ENCODE peak calls at places on chromosomes 7 and 10, in ten cellular contexts. T, D, P, F, E, I, B, H, L and A are unnamed samples.
A peak's percentile ranks its signal among the peaks of the same experiment; 100 is the strongest.

GRCh38 chr7:42426163-42426562 is 189.2 kb upstream of the GLI3 start:
- DNase-seq in I (no peak), T (no peak), F (peak; percentile 69), D (no peak), E (no peak), L (no peak), H (no peak), P (no peak), B (peak; percentile 59), A (no peak)

GRCh38 chr7:151936207-151936606 is 20.0 kb upstream of the GALNTL5 start:
- DNase-seq in P (no peak), L (peak; percentile 46), F (no peak), D (no peak), B (no peak), H (no peak), T (no peak), I (peak; percentile 37), E (peak; percentile 69), A (peak; percentile 57)

GRCh38 chr7:93856319-93856718 is 34.2 kb downstream of the TFPI2 start:
- DNase-seq in L (no peak), E (no peak), H (no peak), P (no peak), D (no peak), I (no peak), F (peak; percentile 11), B (no peak), T (no peak), A (no peak)

GRCh38 chr7:8277394-8277982 is 15.5 kb upstream of the ICA1 start:
- DNase-seq in E (peak; percentile 59), P (no peak), H (no peak), D (no peak), B (no peak), L (peak; percentile 20), T (no peak), I (no peak), F (no peak), A (no peak)

GRCh38 chr7:143343596-143343995 is 18.9 kb downstream of the FAM131B start:
- DNase-seq in E (no peak), D (no peak), B (no peak), P (no peak), F (no peak), T (no peak), H (no peak), L (no peak), I (no peak), A (no peak)

GRCh38 chr10:122419016-122419415 is 35.4 kb upstream of the ARMS2 start:
- DNase-seq in T (no peak), F (no peak), L (no peak), B (no peak), E (no peak), P (no peak), D (no peak), H (no peak), I (no peak), A (no peak)

GRCh38 chr10:46098379-46098778 is 52.3 kb upstream of the MSMB start:
- DNase-seq in F (no peak), H (no peak), E (no peak), D (no peak), I (no peak), L (no peak), P (no peak), B (no peak), T (no peak), A (no peak)

GRCh38 chr10:128448796-128449195 is 322.6 kb upstream of the MKI67 start:
- DNase-seq in L (no peak), D (no peak), E (no peak), T (no peak), F (no peak), P (no peak), H (no peak), B (no peak), I (no peak), A (no peak)

GRCh38 chr7:98123073-98123696 is 16.5 kb downstream of the LMTK2 start:
- DNase-seq in D (no peak), L (no peak), I (no peak), B (no peak), E (no peak), P (no peak), H (no peak), F (no peak), T (no peak), A (no peak)

GRCh38 chr10:92657024-92657423 is 32.7 kb upstream of the HHEX start:
- DNase-seq in F (no peak), L (no peak), I (no peak), E (no peak), P (no peak), B (no peak), H (no peak), T (no peak), D (no peak), A (no peak)

GRCh38 chr10:68202965-68203358 is 29.0 kb downstream of the ATOH7 start:
- DNase-seq in D (no peak), P (no peak), L (no peak), F (peak; percentile 28), T (no peak), I (no peak), E (no peak), H (peak; percentile 84), B (peak; percentile 59), A (no peak)

GRCh38 chr10:27240212-27240890 is at the start of gene ACBD5:
- DNase-seq in H (peak; percentile 91), L (peak; percentile 74), T (no peak), F (peak; percentile 79), I (peak; percentile 28), P (no peak), B (peak; percentile 56), E (peak; percentile 82), D (peak; percentile 65), A (peak; percentile 79)

GRCh38 chr7:81175291-81175942 is 256.6 kb upstream of the SEMA3C start:
- DNase-seq in T (no peak), E (no peak), L (no peak), I (no peak), P (no peak), D (no peak), F (no peak), B (no peak), H (no peak), A (no peak)

GRCh38 chr10:32446701-32447406 is 914 bp downstream of the CCDC7 start:
- DNase-seq in L (no peak), D (no peak), B (no peak), E (peak; percentile 43), T (no peak), I (peak; percentile 9), F (peak; percentile 45), P (no peak), H (peak; percentile 3), A (no peak)

GRCh38 chr10:32445036-32445435 is 904 bp upstream of the CCDC7 start:
- DNase-seq in I (no peak), F (peak; percentile 5), D (no peak), L (no peak), P (no peak), H (no peak), B (no peak), E (no peak), T (no peak), A (no peak)

DNA sequence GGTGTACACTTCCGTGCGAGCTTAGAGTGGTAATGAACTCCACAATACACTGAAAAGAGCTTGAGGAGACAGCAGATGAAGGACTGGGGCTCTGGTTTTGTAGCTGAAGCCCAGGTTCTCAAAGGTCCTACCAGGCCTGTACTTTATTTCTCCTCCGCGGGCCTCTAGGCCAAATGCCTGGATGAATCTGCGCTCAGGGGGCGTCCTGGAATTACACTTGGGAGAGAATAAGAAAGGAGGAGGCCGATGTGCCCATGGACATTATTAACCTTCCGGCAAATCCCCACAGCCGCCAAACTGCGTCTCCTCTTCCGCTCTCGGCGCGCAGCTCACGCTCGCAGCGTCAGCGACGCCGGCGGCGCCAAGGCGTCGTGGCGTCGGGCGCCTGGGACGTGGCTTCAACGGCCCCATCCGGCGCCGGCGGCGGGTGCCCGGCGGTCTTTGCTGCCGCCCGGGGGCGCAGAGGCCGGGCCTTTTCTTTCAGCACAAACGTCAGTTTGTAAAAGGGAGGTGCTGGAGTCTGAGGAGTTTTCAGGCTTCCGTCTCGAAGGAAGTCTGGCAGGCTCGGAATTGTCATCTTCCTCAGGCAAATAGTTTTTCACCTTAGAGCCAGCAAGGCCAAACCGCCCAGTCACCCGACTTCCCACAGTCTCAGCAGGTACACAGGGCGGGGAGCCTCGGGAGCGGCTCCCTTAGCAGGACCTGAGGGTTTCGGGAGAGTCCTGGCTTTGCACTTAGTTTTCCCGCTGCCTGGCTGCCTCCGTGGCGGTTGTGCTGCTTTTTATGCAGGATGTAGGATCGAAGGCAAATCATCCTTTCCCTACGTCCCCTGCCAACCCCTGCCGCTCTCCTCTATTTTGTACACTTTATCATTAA is at the start of gene CCDC7:
- DNase-seq in F (peak; percentile 87), E (peak; percentile 91), I (peak; percentile 62), P (peak; percentile 14), B (peak; percentile 82), D (peak; percentile 81), T (peak; percentile 37), H (peak; percentile 77), L (peak; percentile 87), A (peak; percentile 89)
- TF ChIP-seq CTCF in F (peak; percentile 33), E (peak; percentile 57), I (peak; percentile 61), P (peak; percentile 67), B (peak; percentile 42), D (peak; percentile 45), T (no peak), H (peak; percentile 13), L (peak; percentile 60), A (peak; percentile 62)

DNA sequence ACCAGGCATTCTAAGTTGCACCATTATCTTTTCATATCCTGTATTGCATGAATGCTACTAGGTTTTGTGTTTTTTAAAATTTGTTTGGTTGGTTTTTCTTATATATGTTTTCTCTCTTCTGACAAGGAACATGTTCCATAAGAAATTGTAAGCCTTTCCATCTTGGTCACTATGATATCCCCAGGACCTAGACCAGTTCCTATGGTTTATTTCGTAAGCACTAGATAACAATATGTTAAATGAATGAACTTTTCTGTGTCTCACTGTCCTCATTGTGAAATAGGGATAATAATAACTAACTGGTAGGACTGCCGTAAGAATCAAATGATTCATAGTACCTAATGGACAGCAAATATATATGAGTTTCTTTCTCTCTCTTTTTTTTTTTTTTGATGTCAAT is 146.3 kb downstream of the SEMA3E start:
- DNase-seq in F (no peak), E (no peak), B (no peak), L (no peak), T (no peak), H (no peak), D (no peak), I (no peak), P (no peak), A (no peak)
- TF ChIP-seq CTCF in F (no peak), E (no peak), B (no peak), L (no peak), T (no peak), H (no peak), D (no peak), I (no peak), P (no peak), A (no peak)

GRCh38 chr10:1737222-1738061 is at the start of gene ADARB2:
- DNase-seq in H (no peak), L (peak; percentile 81), P (no peak), E (no peak), F (no peak), I (peak; percentile 53), B (peak; percentile 1), D (no peak), T (peak; percentile 29), A (peak; percentile 71)
- TF ChIP-seq CTCF in H (no peak), L (no peak), P (no peak), E (no peak), F (no peak), I (no peak), B (no peak), D (no peak), T (no peak), A (no peak)

DNA sequence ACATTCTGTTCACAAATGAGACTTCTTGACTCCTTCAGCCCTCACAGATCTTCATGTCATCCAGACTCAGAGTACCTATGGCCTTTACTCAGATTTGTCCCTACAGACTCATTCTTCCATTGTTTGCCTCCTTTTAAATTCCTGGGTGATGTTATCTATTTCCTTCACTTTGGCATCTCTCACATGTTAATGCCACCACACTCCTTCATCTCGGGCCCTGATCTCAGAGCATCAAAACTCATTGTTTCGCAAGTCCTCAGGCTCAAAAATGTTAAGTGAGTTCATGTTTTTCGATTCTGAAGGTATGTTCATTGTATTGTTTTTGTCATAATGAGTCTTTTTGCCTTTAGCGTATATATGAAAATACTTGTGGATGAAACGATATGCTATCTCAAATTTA is 62.3 kb upstream of the AHR start:
- DNase-seq in T (no peak), L (no peak), I (no peak), F (no peak), D (no peak), H (no peak), B (no peak), P (no peak), E (no peak), A (no peak)
- TF ChIP-seq CTCF in T (no peak), L (no peak), I (no peak), F (no peak), D (no peak), H (no peak), B (no peak), P (no peak), E (no peak), A (no peak)